ENCODE peak calls at places on chromosomes 3 and 15, in six cellular contexts. S is CD4-positive, alpha-beta T cell; G is HepG2; H is IMR-90; Y is heart left ventricle; M is stimulated activated naive CD8-positive, alpha-beta T cell treated with anti-CD3 and anti-CD28 coated beads, Interleukin-15, Interleukin-2, amounts not matched to agents 100 U/mL and 50 U/mL, for 24 hours. U is an unnamed sample.

GRCh38 chr3:7658294-7658693 is 797.4 kb downstream of the GRM7 start:
- ATAC-seq in S (no peak), G (no peak), H (no peak), Y (no peak), M (no peak), U (no peak)

GRCh38 chr15:89119489-89120478 is 31.5 kb downstream of the ABHD2 start:
- ATAC-seq in S (no peak), G (no peak), H (no peak), Y (peak; percentile 37), M (no peak), U (no peak)

GRCh38 chr15:100725121-100726069 is 123.0 kb downstream of the ASB7 start:
- ATAC-seq in S (no peak), G (no peak), H (peak; percentile 55), Y (peak; percentile 38), M (no peak), U (no peak)

GRCh38 chr15:60614862-60615771 is 136.2 kb upstream of the ICE2 start:
- ATAC-seq in S (no peak), G (no peak), H (no peak), Y (peak; percentile 13), M (no peak), U (no peak)

GRCh38 chr3:165133188-165133899 is 55.0 kb upstream of the SI start:
- ATAC-seq in S (no peak), G (peak; percentile 72), H (no peak), Y (no peak), M (no peak), U (no peak)

GRCh38 chr15:48946088-48946839 is 17.5 kb downstream of the SHC4 start:
- ATAC-seq in S (no peak), G (no peak), H (peak; percentile 95), Y (peak; percentile 75), M (peak; percentile 93), U (no peak)

GRCh38 chr3:115990669-115991068 is 367.4 kb downstream of the GAP43 start:
- ATAC-seq in S (no peak), G (no peak), H (no peak), Y (no peak), M (no peak), U (no peak)

GRCh38 chr15:49439678-49440375 is 16.8 kb downstream of the FGF7 start:
- ATAC-seq in S (no peak), G (no peak), H (no peak), Y (peak; percentile 20), M (no peak), U (no peak)

GRCh38 chr15:66850078-66850991 is 148.3 kb downstream of the SMAD6 start:
- ATAC-seq in S (no peak), G (no peak), H (peak; percentile 25), Y (peak; percentile 68), M (no peak), U (no peak)